ENCODE peak calls at places on chromosome 1, in five cellular contexts. B is C1 segment of cervical spinal cord, R is GM18507, G is retinal pigment epithelial cell, J is LoVo. L is an unnamed sample.

GRCh38 chr1:7640350-7640749 is 130.7 kb upstream of the VAMP3 start:
- DNase-seq in R (no peak), J (no peak), B (no peak), G (no peak), L (no peak)

GRCh38 chr1:226424228-226425003 is 16.5 kb upstream of the PARP1 start:
- DNase-seq in J (no peak), G (no peak), R (no peak), B (no peak), L (no peak)

GRCh38 chr1:56285554-56286402 is 293.6 kb downstream of the PLPP3 start:
- DNase-seq in R (no peak), G (peak; percentile 71), J (no peak), B (no peak), L (peak; percentile 26)

GRCh38 chr1:19370453-19371170 is 58.5 kb downstream of the SLC66A1 start:
- DNase-seq in G (no peak), R (no peak), B (no peak), J (no peak), L (no peak)

GRCh38 chr1:29363536-29363935 is 127.2 kb downstream of the PTPRU start:
- DNase-seq in R (no peak), G (no peak), B (no peak), J (no peak), L (no peak)

GRCh38 chr1:118075116-118075515 is 109.9 kb downstream of the SPAG17 start:
- DNase-seq in G (no peak), J (no peak), R (no peak), B (no peak), L (no peak)

GRCh38 chr1:29827801-29828525 is 591.6 kb downstream of the PTPRU start:
- DNase-seq in J (no peak), R (no peak), G (no peak), B (no peak), L (no peak)

GRCh38 chr1:12604114-12604874 is 13.7 kb downstream of the DHRS3 start:
- DNase-seq in J (peak; percentile 71), B (no peak), G (peak; percentile 100), R (peak; percentile 53), L (peak; percentile 66)

GRCh38 chr1:183281039-183281438 is 95.0 kb downstream of the LAMC2 start:
- DNase-seq in B (no peak), G (no peak), R (no peak), J (no peak), L (peak; percentile 30)

L was measured in PC-9.